ENCODE peak calls at places on chromosomes 2 and 18, in four cellular contexts. T is endothelial cell, X is NCI-H1436, D is nephron progenitor cell. C is an unnamed sample.

GRCh38 chr2:235116885-235117492 is 165.2 kb downstream of the SH3BP4 start:
- DNase-seq in T (no peak), X (peak; percentile 46), D (no peak), C (no peak)

GRCh38 chr18:46293699-46294300 is 189.6 kb downstream of the HAUS1 start:
- DNase-seq in T (no peak), X (no peak), D (no peak), C (no peak)

GRCh38 chr2:42183775-42184174 is 14.6 kb downstream of the EML4 start:
- DNase-seq in T (no peak), X (no peak), D (no peak), C (no peak)

GRCh38 chr18:50726960-50727589 is 92.7 kb downstream of the MRO start:
- DNase-seq in T (no peak), X (no peak), D (no peak), C (no peak)

GRCh38 chr2:46117379-46117778 is 179.8 kb upstream of the EPAS1 start:
- DNase-seq in T (no peak), X (no peak), D (no peak), C (no peak)

GRCh38 chr2:86825728-86826386 is 35.1 kb upstream of the CD8A start:
- DNase-seq in T (no peak), X (no peak), D (no peak), C (no peak)

GRCh38 chr2:198296665-198297308 is 492.4 kb downstream of the PLCL1 start:
- DNase-seq in T (peak; percentile 72), X (peak; percentile 38), D (peak; percentile 72), C (peak; percentile 8)

GRCh38 chr18:22489694-22490093 is 72.0 kb upstream of the CTAGE1 start:
- DNase-seq in T (no peak), X (no peak), D (no peak), C (no peak)

GRCh38 chr2:122478773-122479172 is 723.3 kb downstream of the TSN start:
- DNase-seq in T (no peak), X (no peak), D (no peak), C (no peak)

GRCh38 chr2:64792310-64792709 is 138.6 kb upstream of the SERTAD2 start:
- DNase-seq in T (no peak), X (no peak), D (no peak), C (no peak)

GRCh38 chr2:229930656-229931055 is 8.4 kb downstream of the FBXO36 start:
- DNase-seq in T (no peak), X (no peak), D (no peak), C (no peak)

GRCh38 chr2:54107903-54108615 is 7.4 kb upstream of the ACYP2 start:
- DNase-seq in T (no peak), X (no peak), D (no peak), C (no peak)

GRCh38 chr2:188527110-188527509 is 235.4 kb downstream of the GULP1 start:
- DNase-seq in T (no peak), X (no peak), D (no peak), C (no peak)

GRCh38 chr2:197915548-197916265 is 111.3 kb downstream of the PLCL1 start:
- DNase-seq in T (no peak), X (no peak), D (no peak), C (no peak)

GRCh38 chr18:74142251-74142650 is 5.4 kb downstream of the FBXO15 start:
- DNase-seq in T (no peak), X (no peak), D (no peak), C (no peak)

GRCh38 chr2:86541282-86541681 is 22.0 kb downstream of the CHMP3 start:
- DNase-seq in T (no peak), X (no peak), D (no peak), C (no peak)

GRCh38 chr2:11669454-11670291 is at the start of gene NTSR2:
- DNase-seq in T (peak; percentile 77), X (no peak), D (peak; percentile 89), C (no peak)

GRCh38 chr2:234607691-234608090 is 110.8 kb upstream of the ARL4C start:
- DNase-seq in T (no peak), X (no peak), D (no peak), C (no peak)

GRCh38 chr2:100691846-100692245 is 128.1 kb upstream of the NPAS2 start:
- DNase-seq in T (no peak), X (no peak), D (no peak), C (no peak)

GRCh38 chr2:120385355-120386127 is 39.6 kb downstream of the INHBB start:
- DNase-seq in T (no peak), X (no peak), D (no peak), C (no peak)

GRCh38 chr2:190769258-190769657 is 111.4 kb upstream of the GLS start:
- DNase-seq in T (no peak), X (no peak), D (no peak), C (no peak)

GRCh38 chr18:62325806-62326645 is 916 bp downstream of the TNFRSF11A start:
- DNase-seq in T (no peak), X (no peak), D (peak; percentile 59), C (no peak)

GRCh38 chr2:120607996-120608395 is 127.7 kb upstream of the GLI2 start:
- DNase-seq in T (no peak), X (no peak), D (no peak), C (no peak)

GRCh38 chr2:100426384-100426720 is 8.9 kb upstream of the CHST10 start:
- DNase-seq in T (no peak), X (no peak), D (no peak), C (no peak)

GRCh38 chr2:8872821-8873432 is 35.5 kb upstream of the KIDINS220 start:
- DNase-seq in T (no peak), X (peak; percentile 52), D (no peak), C (peak; percentile 22)

GRCh38 chr2:45607701-45608100 is 3.4 kb downstream of the SRBD1 start:
- DNase-seq in T (peak; percentile 56), X (no peak), D (no peak), C (no peak)

GRCh38 chr2:11422491-11422865 is 43.5 kb downstream of the E2F6 start:
- DNase-seq in T (no peak), X (no peak), D (no peak), C (no peak)

GRCh38 chr2:55112229-55113016 is 62.2 kb upstream of the RTN4 start:
- DNase-seq in T (no peak), X (no peak), D (peak; percentile 32), C (peak; percentile 46)

GRCh38 chr2:121748202-121748601 is 7.2 kb upstream of the TSN start:
- DNase-seq in T (no peak), X (no peak), D (no peak), C (no peak)

GRCh38 chr18:59109375-59109774 is 30.3 kb upstream of the SEC11C start:
- DNase-seq in T (no peak), X (no peak), D (no peak), C (no peak)

GRCh38 chr2:37342636-37343211 is 1.7 kb upstream of the QPCT start:
- DNase-seq in T (peak; percentile 10), X (no peak), D (no peak), C (no peak)